ENCODE peak calls at places on chromosome 15, in seven cellular contexts. Y is T-cell; X is heart left ventricle; A is RKO; V is H54; S is stimulated activated naive CD8-positive, alpha-beta T cell treated with anti-CD3 and anti-CD28 coated beads, Interleukin-15, Interleukin-2, amounts not matched to agents 100 U/mL and 50 U/mL, for 24 hours; M is stimulated activated CD4-positive, alpha-beta T cell treated with anti-CD3 and anti-CD28 coated beads, Interleukin-1b, Interleukin-23, amount 100 ng/mL, for 24 hours. D is an unnamed sample.

GRCh38 chr15:66851226-66852063 is 149.4 kb downstream of the SMAD6 start:
- DNase-seq in Y (peak), X (peak), A (peak), V (peak), S (peak), M (peak), D (peak)

GRCh38 chr15:64634020-64634419 is 141.4 kb downstream of the RBPMS2 start:
- DNase-seq in Y (peak), X (no peak), A (no peak), V (no peak), S (peak), M (no peak), D (peak)

GRCh38 chr15:50549326-50549725 is 2.9 kb upstream of the USP50 start:
- DNase-seq in Y (no peak), X (no peak), A (no peak), V (no peak), S (no peak), M (no peak), D (no peak)

GRCh38 chr15:40928351-40928974 is 677 bp upstream of the DLL4 start:
- DNase-seq in Y (no peak), X (peak), A (no peak), V (no peak), S (no peak), M (no peak), D (peak)

GRCh38 chr15:27989428-27989827 is 109.7 kb downstream of the OCA2 start:
- DNase-seq in Y (no peak), X (no peak), A (no peak), V (no peak), S (no peak), M (no peak), D (no peak)

GRCh38 chr15:85710340-85710842 is 84.3 kb downstream of the KLHL25 start:
- DNase-seq in Y (no peak), X (no peak), A (no peak), V (no peak), S (peak), M (no peak), D (peak)

GRCh38 chr15:67595572-67595971 is 53.1 kb downstream of the MAP2K5 start:
- DNase-seq in Y (no peak), X (no peak), A (no peak), V (no peak), S (no peak), M (no peak), D (no peak)

GRCh38 chr15:39261397-39261796 is 319.5 kb upstream of the THBS1 start:
- DNase-seq in Y (no peak), X (no peak), A (no peak), V (no peak), S (no peak), M (no peak), D (no peak)

GRCh38 chr15:78388865-78389264 is 48.7 kb downstream of the CRABP1 start:
- DNase-seq in Y (no peak), X (no peak), A (no peak), V (no peak), S (no peak), M (no peak), D (no peak)

GRCh38 chr15:53716909-53717878 is 42.3 kb downstream of the WDR72 start:
- DNase-seq in Y (no peak), X (no peak), A (peak), V (no peak), S (no peak), M (no peak), D (no peak)

GRCh38 chr15:90095521-90095959 is 6.7 kb downstream of the IDH2 start:
- DNase-seq in Y (no peak), X (no peak), A (no peak), V (no peak), S (peak), M (no peak), D (peak)

GRCh38 chr15:58378241-58379085 is 53.3 kb upstream of the LIPC start:
- DNase-seq in Y (no peak), X (no peak), A (peak), V (peak), S (no peak), M (no peak), D (no peak)

GRCh38 chr15:58260186-58260910 is 122.2 kb downstream of the AQP9 start:
- DNase-seq in Y (no peak), X (peak), A (no peak), V (no peak), S (no peak), M (no peak), D (no peak)

GRCh38 chr15:70302360-70302759 is 204.6 kb upstream of the TLE3 start:
- DNase-seq in Y (no peak), X (no peak), A (no peak), V (no peak), S (no peak), M (no peak), D (no peak)

GRCh38 chr15:57327985-57328471 is 48.3 kb upstream of the CGNL1 start:
- DNase-seq in Y (no peak), X (no peak), A (no peak), V (peak), S (no peak), M (no peak), D (no peak)

GRCh38 chr15:55270301-55270700 is 19.3 kb downstream of the RAB27A start:
- DNase-seq in Y (no peak), X (no peak), A (no peak), V (no peak), S (no peak), M (no peak), D (peak)

GRCh38 chr15:52076889-52077781 is 35.4 kb downstream of the BCL2L10 start:
- DNase-seq in Y (no peak), X (no peak), A (peak), V (peak), S (no peak), M (peak), D (no peak)

GRCh38 chr15:40050788-40051615 is 12.0 kb upstream of the SRP14 start:
- DNase-seq in Y (no peak), X (no peak), A (no peak), V (no peak), S (no peak), M (no peak), D (peak)

GRCh38 chr15:79045041-79045440 is 45.5 kb downstream of the RASGRF1 start:
- DNase-seq in Y (no peak), X (no peak), A (no peak), V (no peak), S (no peak), M (no peak), D (no peak)

GRCh38 chr15:68256675-68257450 is 20.7 kb upstream of the FEM1B start:
- DNase-seq in Y (peak), X (peak), A (no peak), V (no peak), S (peak), M (peak), D (peak)